ENCODE peak calls at places on chromosome 4, in five cellular contexts. G, I, D, F and H are unnamed samples.

GRCh38 chr4:159516556-159516955 is 413.7 kb downstream of the RAPGEF2 start:
- DNase-seq in G (no peak), I (no peak), D (no peak), F (no peak), H (no peak)

GRCh38 chr4:84966382-84967291 is at the start of gene WDFY3:
- DNase-seq in G (peak), I (no peak), D (peak), F (peak), H (peak)

GRCh38 chr4:34037280-34037679 is 2207.0 kb downstream of the ARAP2 start:
- DNase-seq in G (no peak), I (no peak), D (no peak), F (no peak), H (no peak)

GRCh38 chr4:54493862-54494261 is 163.9 kb upstream of the KIT start:
- DNase-seq in G (peak), I (no peak), D (no peak), F (no peak), H (no peak)

GRCh38 chr4:36281384-36282106 is at the start of gene DTHD1:
- DNase-seq in G (no peak), I (no peak), D (no peak), F (no peak), H (no peak)

GRCh38 chr4:55849724-55850123 is 3.7 kb upstream of the EXOC1 start:
- DNase-seq in G (peak), I (no peak), D (no peak), F (no peak), H (no peak)

GRCh38 chr4:3387943-3388348 is 53.8 kb upstream of the HGFAC start:
- DNase-seq in G (no peak), I (no peak), D (peak), F (peak), H (no peak)

GRCh38 chr4:176838611-176839411 is 46.1 kb upstream of the VEGFC start:
- DNase-seq in G (no peak), I (no peak), D (no peak), F (no peak), H (no peak)

GRCh38 chr4:158850800-158851644 is 82.2 kb downstream of the FNIP2 start:
- DNase-seq in G (peak), I (no peak), D (peak), F (no peak), H (peak)

GRCh38 chr4:177706916-177707315 is 264.7 kb upstream of the AGA start:
- DNase-seq in G (no peak), I (no peak), D (no peak), F (no peak), H (no peak)

GRCh38 chr4:63348735-63349673 is 1060.2 kb downstream of the TECRL start:
- DNase-seq in G (no peak), I (no peak), D (no peak), F (no peak), H (no peak)

GRCh38 chr4:111999801-112000200 is 145.5 kb upstream of the FAM241A start:
- DNase-seq in G (no peak), I (no peak), D (no peak), F (no peak), H (no peak)

GRCh38 chr4:65668201-65669007 is 1.9 kb downstream of the EPHA5 start:
- DNase-seq in G (no peak), I (no peak), D (no peak), F (peak), H (no peak)

GRCh38 chr4:40409835-40410234 is 74.7 kb downstream of the CHRNA9 start:
- DNase-seq in G (no peak), I (no peak), D (no peak), F (no peak), H (no peak)

GRCh38 chr4:91958651-91959050 is 345.1 kb upstream of the GRID2 start:
- DNase-seq in G (no peak), I (no peak), D (no peak), F (no peak), H (no peak)

GRCh38 chr4:103996637-103997036 is 276.9 kb upstream of the TACR3 start:
- DNase-seq in G (no peak), I (no peak), D (peak), F (no peak), H (no peak)

GRCh38 chr4:19583827-19584569 is 667.7 kb upstream of the SLIT2 start:
- DNase-seq in G (no peak), I (no peak), D (no peak), F (no peak), H (no peak)

GRCh38 chr4:24594887-24595286 is 10.5 kb upstream of the DHX15 start:
- DNase-seq in G (no peak), I (no peak), D (no peak), F (no peak), H (no peak)

GRCh38 chr4:158930573-158930972 is 161.7 kb downstream of the FNIP2 start:
- DNase-seq in G (peak), I (no peak), D (no peak), F (no peak), H (peak)

GRCh38 chr4:7892212-7893019 is 47.2 kb downstream of the AFAP1 start:
- DNase-seq in G (no peak), I (no peak), D (no peak), F (no peak), H (no peak)

GRCh38 chr4:186299291-186299690 is 33.3 kb downstream of the F11 start:
- DNase-seq in G (no peak), I (no peak), D (no peak), F (no peak), H (no peak)

GRCh38 chr4:107044170-107044569 is 8.1 kb upstream of the DKK2 start:
- DNase-seq in G (no peak), I (no peak), D (peak), F (no peak), H (no peak)

GRCh38 chr4:105129286-105129685 is 17.4 kb upstream of the TET2 start:
- DNase-seq in G (no peak), I (no peak), D (no peak), F (no peak), H (no peak)

GRCh38 chr4:176563591-176563990 is 229.1 kb downstream of the VEGFC start:
- DNase-seq in G (no peak), I (no peak), D (peak), F (no peak), H (no peak)

GRCh38 chr4:82785248-82786003 is 13.2 kb downstream of the SCD5 start:
- DNase-seq in G (peak), I (no peak), D (peak), F (no peak), H (no peak)

DNA sequence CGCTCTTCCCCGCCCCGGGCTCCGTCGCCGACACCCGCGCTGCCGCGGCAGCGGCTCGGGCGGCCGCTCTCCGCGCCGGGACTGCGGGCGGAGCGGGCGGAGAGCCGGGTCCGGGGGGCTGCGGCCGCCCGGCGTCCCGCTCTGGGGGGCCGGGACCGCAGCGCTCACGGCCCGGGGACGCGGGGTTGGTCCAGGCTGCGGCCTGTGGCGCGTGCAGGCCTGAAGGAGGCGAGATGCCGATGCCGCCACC is 492 bp downstream of the GALNT7 start:
- DNase-seq in G (no peak), I (no peak), D (no peak), F (no peak), H (no peak)
- TF ChIP-seq POLR2A in G (no peak), I (no peak), D (no peak), F (no peak), H (no peak)

DNA sequence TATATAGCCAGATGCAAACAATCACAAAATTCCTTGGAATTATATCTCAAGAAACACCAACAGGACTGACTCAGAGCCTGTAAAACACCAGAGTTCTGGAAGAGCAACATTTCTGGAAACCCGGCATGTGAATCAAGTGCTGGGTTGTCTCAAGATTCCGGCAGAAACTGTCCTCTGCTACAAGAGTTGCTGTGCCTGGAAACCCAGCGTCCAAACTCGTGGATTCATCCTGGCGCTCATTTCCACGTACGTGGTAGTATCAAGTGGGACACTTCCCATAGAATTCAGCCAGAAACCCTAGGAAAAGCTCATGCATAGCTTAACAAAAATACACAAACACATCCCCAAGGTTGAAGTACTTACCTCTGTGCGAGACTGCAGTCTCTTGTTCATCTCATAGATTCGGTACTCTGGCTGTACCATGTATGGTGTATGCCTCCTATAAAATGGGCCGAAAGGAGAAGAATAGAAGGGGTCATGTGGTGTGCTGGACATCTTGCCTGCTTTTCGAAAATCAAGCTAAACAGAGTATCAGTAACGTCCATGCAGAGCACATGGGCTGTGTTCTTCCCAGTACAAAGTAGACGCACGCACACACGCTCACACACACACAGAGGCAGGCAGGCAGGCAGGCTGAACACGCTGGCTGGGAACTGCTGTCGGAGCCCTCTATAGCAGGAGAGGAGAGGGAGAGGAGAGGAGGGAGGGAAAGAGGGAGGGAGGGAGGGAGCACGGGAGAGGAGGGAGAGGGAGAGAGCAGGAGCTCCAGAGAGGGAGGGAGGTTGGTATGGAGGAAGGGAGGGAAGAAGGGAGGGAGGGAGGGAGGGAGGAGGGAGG is at the start of gene LDB2:
- DNase-seq in G (no peak), I (no peak), D (no peak), F (peak), H (no peak)
- TF ChIP-seq POLR2A in G (no peak), I (no peak), D (no peak), F (no peak), H (no peak)

DNA sequence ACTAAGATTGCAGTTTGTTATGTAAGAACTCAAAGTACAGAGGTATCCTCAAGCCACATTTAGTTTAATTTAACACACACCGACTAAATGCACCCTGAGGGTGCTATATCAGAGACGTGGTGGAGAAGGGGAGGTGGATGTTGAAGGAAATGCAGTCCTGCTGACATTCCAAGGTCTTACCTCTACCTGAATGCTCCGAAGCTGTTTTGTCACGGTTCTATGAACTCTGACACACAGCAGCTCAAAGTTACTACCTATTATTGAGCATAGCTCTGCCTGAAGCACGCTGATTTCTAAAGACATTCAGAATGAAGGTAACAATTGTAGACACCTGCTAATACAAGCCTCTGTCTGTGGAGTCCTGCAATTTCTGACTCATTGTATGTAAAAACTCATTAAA is 6.7 kb downstream of the CC2D2A start:
- DNase-seq in G (no peak), I (no peak), D (no peak), F (no peak), H (no peak)
- TF ChIP-seq POLR2A in G (no peak), I (no peak), D (no peak), F (no peak), H (no peak)

DNA sequence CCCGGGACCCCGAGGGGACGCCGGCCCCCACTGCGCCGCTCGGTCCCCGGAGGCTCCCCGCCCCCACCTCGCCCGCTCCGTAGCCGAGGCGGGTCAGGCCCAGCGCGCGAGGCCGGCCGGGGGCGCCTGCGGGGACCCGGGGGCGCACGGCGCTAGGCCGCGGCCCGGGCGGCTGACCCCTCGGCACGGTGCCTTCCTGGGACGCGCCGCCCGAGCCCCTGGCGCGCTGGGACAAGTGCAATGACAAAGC is 1.2 kb downstream of the IRF2 start:
- DNase-seq in G (peak), I (no peak), D (no peak), F (no peak), H (no peak)
- TF ChIP-seq POLR2A in G (no peak), I (no peak), D (no peak), F (peak), H (no peak)

GRCh38 chr4:123651536-123652175 is 255.1 kb downstream of the SPRY1 start:
- DNase-seq in G (no peak), I (no peak), D (no peak), F (no peak), H (no peak)

GRCh38 chr4:123652501-123652900 is 255.9 kb downstream of the SPRY1 start:
- DNase-seq in G (no peak), I (no peak), D (no peak), F (no peak), H (no peak)

GRCh38 chr4:123651127-123651526 is 254.5 kb downstream of the SPRY1 start:
- DNase-seq in G (no peak), I (no peak), D (no peak), F (no peak), H (no peak)

GRCh38 chr4:123649248-123649643 is 252.7 kb downstream of the SPRY1 start:
- DNase-seq in G (no peak), I (peak), D (no peak), F (no peak), H (no peak)

GRCh38 chr4:123649644-123650356 is 253.2 kb downstream of the SPRY1 start:
- DNase-seq in G (no peak), I (no peak), D (peak), F (peak), H (no peak)
- TF ChIP-seq POLR2A in G (no peak), I (no peak), D (no peak), F (no peak), H (no peak)

DNA sequence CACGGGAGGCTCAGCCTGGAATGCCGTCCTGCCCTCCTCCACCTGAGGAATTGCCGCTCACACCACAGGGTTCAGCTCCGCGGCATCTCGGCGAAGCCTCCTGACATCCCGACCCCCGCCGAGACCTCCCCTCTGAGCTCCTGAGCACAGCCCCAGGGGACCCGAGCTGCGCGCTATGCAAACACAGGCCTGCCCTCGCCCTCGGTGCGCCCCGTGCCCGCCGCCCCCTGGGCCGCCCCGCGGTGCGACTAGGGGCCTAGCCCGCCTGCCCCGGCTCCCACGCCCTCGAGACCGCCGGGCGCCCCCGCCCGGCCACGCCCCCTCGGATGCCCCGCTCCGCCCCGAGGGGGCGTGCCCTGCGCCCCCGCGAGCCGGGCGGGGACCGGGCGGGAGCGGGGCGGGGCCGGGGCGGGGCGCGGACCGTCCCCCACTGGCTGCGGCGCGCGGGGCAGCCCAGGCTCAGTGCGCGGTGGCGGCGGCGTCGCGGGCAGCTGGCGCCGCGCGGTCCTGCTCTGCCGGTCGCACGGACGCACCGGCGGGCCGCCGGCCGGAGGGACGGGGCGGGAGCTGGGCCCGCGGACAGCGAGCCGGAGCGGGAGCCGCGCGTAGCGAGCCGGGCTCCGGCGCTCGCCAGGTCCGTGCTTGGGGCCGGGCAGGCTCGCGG is at the start of gene FGFR3:
- DNase-seq in G (peak), I (no peak), D (peak), F (no peak), H (peak)
- TF ChIP-seq POLR2A in G (no peak), I (no peak), D (peak), F (peak), H (no peak)

DNA sequence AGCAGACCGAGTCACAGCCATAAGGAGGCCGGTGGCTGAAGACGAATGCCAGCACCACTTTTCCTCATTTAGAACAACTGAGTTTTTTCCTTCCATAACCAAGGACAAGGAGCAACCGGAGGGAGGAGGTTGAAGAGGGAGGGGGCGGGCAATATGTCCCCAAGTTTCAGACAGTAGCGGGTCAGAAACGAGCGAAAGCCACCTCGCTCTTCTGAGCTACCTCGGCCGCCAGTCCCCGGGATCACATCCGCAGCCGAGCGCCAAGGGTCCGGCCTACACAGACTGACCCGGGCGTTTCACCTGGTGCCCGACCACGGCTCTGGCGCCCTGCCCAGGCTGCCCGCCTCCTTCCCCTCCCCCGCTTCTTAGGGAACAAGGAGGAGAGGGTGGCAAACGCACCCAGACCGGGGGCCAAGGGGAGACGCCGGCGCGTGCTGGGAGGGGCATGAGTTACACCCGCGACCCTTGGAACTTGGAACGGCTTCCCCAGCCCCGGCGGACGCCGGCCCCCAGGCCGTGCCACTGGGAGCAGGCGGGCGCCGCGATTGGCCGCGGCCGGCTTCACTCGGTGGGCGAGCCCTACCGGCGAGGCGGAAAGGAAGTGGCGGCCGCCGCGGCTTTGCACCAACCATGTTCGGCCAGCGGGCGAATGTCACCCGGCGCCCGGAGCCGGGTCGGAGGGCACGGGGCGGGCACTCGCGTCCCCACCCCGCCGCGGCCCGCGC is 1.6 kb downstream of the IRF2 start:
- DNase-seq in G (peak), I (no peak), D (peak), F (peak), H (peak)
- TF ChIP-seq POLR2A in G (peak), I (peak), D (no peak), F (no peak), H (peak)

GRCh38 chr4:57110635-57111546 is 706 bp upstream of the IGFBP7 start:
- DNase-seq in G (peak), I (no peak), D (peak), F (no peak), H (peak)
- TF ChIP-seq POLR2A in G (no peak), I (no peak), D (peak), F (no peak), H (no peak)

GRCh38 chr4:173530326-173531062 is 465 bp upstream of the HAND2 start:
- DNase-seq in G (no peak), I (no peak), D (no peak), F (no peak), H (no peak)

GRCh38 chr4:173528378-173529321 is 1.4 kb downstream of the HAND2 start:
- DNase-seq in G (peak), I (no peak), D (no peak), F (no peak), H (no peak)

GRCh38 chr4:173531085-173531965 is 1.3 kb upstream of the HAND2 start:
- DNase-seq in G (no peak), I (no peak), D (no peak), F (no peak), H (no peak)

GRCh38 chr4:173527103-173527876 is 2.7 kb downstream of the HAND2 start:
- DNase-seq in G (peak), I (no peak), D (no peak), F (no peak), H (no peak)

GRCh38 chr4:173529505-173530325 is at the start of gene HAND2:
- DNase-seq in G (peak), I (no peak), D (no peak), F (peak), H (peak)
- TF ChIP-seq POLR2A in G (peak), I (no peak), D (no peak), F (peak), H (no peak)